ENCODE peak calls at places on chromosome 2, in five cellular contexts. N is choroid plexus epithelial cell, P is HepG2, K is left lung, M is H1. A is an unnamed sample.

GRCh38 chr2:217090884-217091283 is 231.0 kb upstream of the TNP1 start:
- DNase-seq in N (no peak), P (no peak), K (no peak), M (no peak), A (no peak)

GRCh38 chr2:121071058-121071504 is 213.9 kb downstream of the TFCP2L1 start:
- DNase-seq in N (peak; percentile 61), P (peak; percentile 24), K (peak; percentile 57), M (no peak), A (peak; percentile 51)

GRCh38 chr2:173657996-173658717 is 303.5 kb downstream of the CDCA7 start:
- DNase-seq in N (peak; percentile 96), P (peak; percentile 26), K (no peak), M (no peak), A (peak; percentile 95)

GRCh38 chr2:38708900-38709321 is 42.2 kb downstream of the SRSF7 start:
- DNase-seq in N (no peak), P (no peak), K (no peak), M (no peak), A (no peak)

GRCh38 chr2:164840458-164840929 is 1.1 kb downstream of the COBLL1 start:
- DNase-seq in N (peak; percentile 50), P (peak; percentile 91), K (peak; percentile 80), M (no peak), A (no peak)

GRCh38 chr2:98778153-98778552 is 47.2 kb upstream of the MGAT4A start:
- DNase-seq in N (no peak), P (no peak), K (no peak), M (no peak), A (no peak)

GRCh38 chr2:166384774-166385173 is 9.0 kb upstream of the SCN9A start:
- DNase-seq in N (peak; percentile 55), P (peak; percentile 27), K (no peak), M (no peak), A (peak; percentile 46)

GRCh38 chr2:173149491-173149890 is 73.8 kb downstream of the MAP3K20 start:
- DNase-seq in N (peak; percentile 26), P (no peak), K (no peak), M (no peak), A (no peak)

GRCh38 chr2:72040629-72041403 is 106.8 kb downstream of the CYP26B1 start:
- DNase-seq in N (peak; percentile 54), P (no peak), K (no peak), M (no peak), A (peak; percentile 58)

GRCh38 chr2:64942693-64943092 is 46.5 kb upstream of the SLC1A4 start:
- DNase-seq in N (no peak), P (no peak), K (no peak), M (no peak), A (no peak)

GRCh38 chr2:232438951-232439757 is 16.8 kb upstream of the ALPI start:
- DNase-seq in N (no peak), P (no peak), K (no peak), M (no peak), A (no peak)

GRCh38 chr2:179020156-179020750 is 29.7 kb downstream of the CCDC141 start:
- DNase-seq in N (peak; percentile 31), P (peak; percentile 44), K (no peak), M (peak; percentile 23), A (no peak)

GRCh38 chr2:135557533-135557932 is 26.2 kb downstream of the R3HDM1 start:
- DNase-seq in N (peak; percentile 39), P (no peak), K (no peak), M (no peak), A (no peak)

GRCh38 chr2:102000012-102000411 is 8.3 kb downstream of the IL1R2 start:
- DNase-seq in N (no peak), P (no peak), K (no peak), M (no peak), A (no peak)

GRCh38 chr2:102000813-102001766 is 9.3 kb downstream of the IL1R2 start:
- DNase-seq in N (no peak), P (no peak), K (no peak), M (no peak), A (no peak)

GRCh38 chr2:101999122-101999789 is 7.5 kb downstream of the IL1R2 start:
- DNase-seq in N (peak; percentile 57), P (peak; percentile 89), K (no peak), M (no peak), A (no peak)

GRCh38 chr2:101995804-101996203 is 4.0 kb downstream of the IL1R2 start:
- DNase-seq in N (no peak), P (no peak), K (no peak), M (no peak), A (no peak)

GRCh38 chr2:101998556-101999121 is 6.9 kb downstream of the IL1R2 start:
- DNase-seq in N (no peak), P (peak; percentile 70), K (no peak), M (no peak), A (no peak)
- TF ChIP-seq CTCF in N (no peak), P (peak; percentile 63), K (no peak), M (no peak), A (no peak)

DNA sequence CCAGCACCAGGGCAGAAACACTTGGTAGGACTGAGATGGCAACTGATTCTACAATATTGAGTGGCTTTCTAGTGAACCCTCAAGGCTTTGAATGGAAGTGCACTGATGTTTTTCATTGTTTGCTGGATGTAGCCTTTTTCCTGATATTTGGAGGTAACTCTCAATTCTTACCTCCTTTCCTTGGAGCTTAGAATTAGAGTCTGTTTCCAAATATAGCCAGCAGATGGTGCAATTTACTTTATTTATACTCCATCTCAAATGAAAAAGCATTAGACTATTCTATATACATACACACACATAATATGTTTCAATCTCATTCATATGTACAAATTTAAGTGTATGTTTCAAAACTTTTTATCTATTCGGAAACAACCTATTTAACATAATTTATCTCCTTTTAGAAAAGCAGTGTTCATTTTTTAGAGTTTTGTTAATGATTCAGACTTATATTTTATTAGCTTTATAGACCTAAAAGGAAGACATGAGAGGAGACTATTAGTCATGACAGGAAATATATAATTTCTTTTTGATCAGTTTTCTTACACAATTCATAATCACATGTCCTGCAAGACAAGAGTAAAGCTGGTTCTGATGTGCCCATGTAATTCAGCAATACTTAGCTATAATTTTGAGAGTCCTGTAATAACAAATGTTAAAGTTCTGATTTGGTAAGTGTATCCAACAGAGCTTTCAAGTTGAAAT is 124.8 kb downstream of the NUP35 start:
- DNase-seq in N (peak; percentile 61), P (peak; percentile 15), K (no peak), M (no peak), A (peak; percentile 60)
- TF ChIP-seq CTCF in N (peak; percentile 51), P (peak; percentile 53), K (no peak), M (no peak), A (peak; percentile 44)

GRCh38 chr2:152715112-152715511 is 2.1 kb downstream of the PRPF40A start:
- DNase-seq in N (no peak), P (no peak), K (no peak), M (no peak), A (no peak)

GRCh38 chr2:152716805-152717241 is 438 bp downstream of the PRPF40A start:
- DNase-seq in N (peak; percentile 30), P (peak; percentile 46), K (peak; percentile 36), M (no peak), A (no peak)

GRCh38 chr2:152718047-152718908 is at the start of gene ARL6IP6:
- DNase-seq in N (peak; percentile 91), P (peak; percentile 91), K (peak; percentile 95), M (peak; percentile 60), A (peak; percentile 95)

GRCh38 chr2:152717242-152718046 is at the start of gene PRPF40A:
- DNase-seq in N (peak; percentile 99), P (peak; percentile 97), K (peak; percentile 99), M (peak; percentile 95), A (peak; percentile 99)

DNA sequence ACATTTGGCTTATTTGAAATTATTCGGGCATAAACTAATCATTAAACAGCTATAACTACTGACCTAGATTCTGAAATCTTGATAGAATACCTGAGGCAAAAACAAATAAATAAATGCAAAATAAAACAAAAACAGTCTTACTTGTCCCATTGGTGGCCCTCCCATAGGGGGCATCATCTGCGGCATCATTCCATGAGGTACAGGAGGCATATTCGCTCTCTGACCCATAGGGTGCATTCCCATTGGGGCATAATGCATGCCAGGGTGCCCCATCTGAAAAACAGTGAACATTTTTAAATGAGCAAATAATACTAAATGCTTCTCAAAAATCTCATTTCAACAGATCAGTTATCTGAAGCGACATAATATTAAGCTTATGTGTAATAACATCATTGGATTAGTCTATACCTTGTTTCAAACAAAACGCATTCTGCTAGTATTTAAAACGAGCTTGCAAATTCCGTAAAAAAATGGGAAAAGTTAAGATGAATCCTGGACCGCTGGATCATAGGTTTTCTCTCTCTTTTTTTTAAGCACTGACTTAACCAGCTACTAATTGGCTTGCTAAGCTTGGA is 1.3 kb downstream of the PRPF40A start:
- DNase-seq in N (peak; percentile 27), P (peak; percentile 84), K (no peak), M (peak; percentile 17), A (no peak)
- TF ChIP-seq CTCF in N (peak; percentile 62), P (peak; percentile 73), K (no peak), M (peak; percentile 75), A (peak; percentile 63)

DNA sequence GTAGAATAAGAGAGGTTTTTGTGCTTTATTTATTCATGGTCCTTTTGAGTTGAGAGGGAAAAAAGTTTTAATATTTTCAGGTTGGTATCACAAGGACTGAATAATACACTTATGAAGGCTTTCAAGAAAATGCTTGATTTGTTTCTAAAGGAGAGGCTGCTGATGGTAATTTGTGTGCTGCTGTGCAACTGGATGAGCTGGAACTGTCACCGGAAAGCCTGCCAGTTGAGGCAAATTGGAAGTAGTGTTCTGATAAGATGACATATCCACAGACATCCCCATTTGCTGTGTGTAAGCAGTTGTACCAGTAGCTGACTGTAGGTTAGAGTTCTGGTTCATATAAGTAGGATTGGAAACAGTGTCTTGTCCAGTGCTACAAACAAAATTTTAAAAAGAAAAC is 21.6 kb upstream of the CACNB4 start:
- DNase-seq in N (no peak), P (no peak), K (no peak), M (no peak), A (no peak)
- TF ChIP-seq CTCF in N (no peak), P (no peak), K (no peak), M (no peak), A (no peak)

GRCh38 chr2:239362497-239362896 is 38.3 kb downstream of the HDAC4 start:
- DNase-seq in N (no peak), P (no peak), K (no peak), M (no peak), A (no peak)

GRCh38 chr2:239365071-239365781 is 35.6 kb downstream of the HDAC4 start:
- DNase-seq in N (no peak), P (no peak), K (no peak), M (no peak), A (no peak)

GRCh38 chr2:239365782-239366435 is 34.9 kb downstream of the HDAC4 start:
- DNase-seq in N (no peak), P (no peak), K (no peak), M (no peak), A (no peak)

GRCh38 chr2:239366740-239367139 is 34.1 kb downstream of the HDAC4 start:
- DNase-seq in N (no peak), P (no peak), K (no peak), M (no peak), A (no peak)

DNA sequence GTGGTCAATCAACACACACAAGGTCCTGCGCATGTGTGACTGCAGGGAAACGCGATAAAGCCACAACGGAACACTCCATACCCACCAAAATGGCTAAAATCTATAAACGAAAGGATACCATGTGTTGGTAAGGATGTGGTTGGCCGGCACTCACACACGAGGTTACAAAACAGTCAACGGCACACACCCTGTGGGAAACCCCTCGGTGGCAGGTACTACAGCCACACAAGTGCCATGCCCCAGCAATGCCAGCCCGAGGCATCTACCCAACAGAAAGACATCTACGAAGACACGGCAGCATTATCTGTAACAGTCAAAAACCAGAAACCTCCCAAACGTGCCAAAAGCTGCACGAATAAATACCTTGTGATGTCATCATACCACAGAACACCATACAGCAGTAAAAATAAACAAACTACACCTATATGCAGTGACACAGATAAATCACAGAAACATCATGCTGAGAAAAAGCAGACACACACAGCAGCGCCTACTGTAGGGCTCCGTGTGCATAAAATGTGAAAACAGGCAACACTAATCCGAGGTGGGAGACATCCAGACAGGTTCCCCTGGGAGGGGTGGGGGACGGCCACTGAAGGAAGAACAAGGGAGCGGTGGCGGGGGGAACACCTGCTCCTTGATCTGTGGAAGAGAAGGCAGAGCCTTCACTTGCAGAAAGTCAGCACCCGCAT is 36.7 kb downstream of the HDAC4 start:
- DNase-seq in N (no peak), P (no peak), K (no peak), M (no peak), A (no peak)
- TF ChIP-seq CTCF in N (no peak), P (no peak), K (no peak), M (no peak), A (no peak)

A was measured in astrocyte of the spinal cord.